ENCODE peak calls at places on chromosomes 7 and 10, in four cellular contexts. P is lung, M is fibroblast of lung, U is astrocyte of the spinal cord. Z is an unnamed sample.

GRCh38 chr10:6044060-6044459 is 18.1 kb downstream of the IL2RA start:
- DNase-seq in P (peak), M (no peak), U (no peak), Z (no peak)

GRCh38 chr10:132865236-132865635 is 77.1 kb downstream of the CFAP46 start:
- DNase-seq in P (no peak), M (no peak), U (no peak), Z (no peak)

GRCh38 chr7:2596636-2597635 is 34.9 kb upstream of the TTYH3 start:
- DNase-seq in P (no peak), M (no peak), U (no peak), Z (no peak)

GRCh38 chr7:149772821-149773425 is 465 bp downstream of the ZNF467 start:
- DNase-seq in P (peak), M (no peak), U (no peak), Z (no peak)

GRCh38 chr10:132359305-132360040 is 27.5 kb downstream of the LRRC27 start:
- DNase-seq in P (peak), M (no peak), U (no peak), Z (no peak)

GRCh38 chr10:56823849-56824248 is 462.8 kb upstream of the ZWINT start:
- DNase-seq in P (no peak), M (no peak), U (no peak), Z (no peak)

GRCh38 chr7:17184805-17185689 is 113.4 kb upstream of the AHR start:
- DNase-seq in P (no peak), M (peak), U (peak), Z (no peak)

GRCh38 chr10:68086011-68086410 is 10.9 kb upstream of the HERC4 start:
- DNase-seq in P (no peak), M (no peak), U (no peak), Z (no peak)

GRCh38 chr10:96092999-96093767 is 36.9 kb upstream of the ZNF518A start:
- DNase-seq in P (no peak), M (no peak), U (no peak), Z (no peak)

GRCh38 chr10:6035926-6036575 is 26.1 kb downstream of the IL2RA start:
- DNase-seq in P (peak), M (no peak), U (no peak), Z (no peak)

GRCh38 chr7:77199008-77199966 is at the start of gene FGL2:
- DNase-seq in P (peak), M (peak), U (peak), Z (no peak)

GRCh38 chr10:18216482-18216881 is 76.3 kb downstream of the CACNB2 start:
- DNase-seq in P (no peak), M (peak), U (peak), Z (no peak)
- TF ChIP-seq CTCF in P (no peak), M (peak), U (peak), Z (peak)

DNA sequence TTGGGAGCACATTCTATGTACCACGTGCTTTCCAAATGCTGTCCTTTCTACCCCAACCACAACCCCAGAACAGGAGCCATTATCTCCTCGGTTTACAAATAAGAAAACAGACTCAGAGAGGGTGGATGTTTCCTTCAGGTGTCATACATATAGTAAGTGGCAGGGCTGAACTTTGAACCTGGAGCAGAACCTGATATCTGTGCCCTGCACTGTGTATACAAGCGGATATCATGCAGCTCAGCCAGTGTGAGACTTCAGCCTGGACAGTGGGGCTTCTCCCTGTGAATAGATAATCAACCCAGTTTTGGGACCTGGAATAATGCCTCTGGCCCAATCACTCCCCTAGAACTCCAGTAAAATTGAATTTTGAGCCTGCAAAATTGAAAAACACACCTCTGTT is 341.1 kb downstream of the GRID1 start:
- DNase-seq in P (no peak), M (no peak), U (no peak), Z (no peak)
- TF ChIP-seq CTCF in P (no peak), M (no peak), U (no peak), Z (no peak)

DNA sequence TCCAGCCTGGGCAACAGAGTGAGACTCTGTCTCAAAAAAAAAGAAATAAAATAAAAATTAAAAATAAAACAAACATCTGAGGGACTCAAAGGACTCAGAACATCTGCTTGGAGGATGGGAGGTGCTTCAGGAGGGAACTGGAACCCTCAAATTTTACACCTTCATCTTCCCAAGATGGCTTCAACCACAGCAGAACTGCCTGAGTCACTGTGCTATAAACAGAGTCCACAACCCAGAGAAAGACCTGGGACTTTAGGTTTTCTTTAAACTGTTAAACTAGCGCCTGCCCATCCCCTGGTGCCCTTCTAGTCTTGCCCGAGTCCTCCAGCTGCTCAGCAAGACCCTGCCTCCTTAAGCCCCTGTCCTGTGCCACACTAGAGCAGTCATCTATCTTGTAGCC is 40.8 kb downstream of the RGS10 start:
- DNase-seq in P (no peak), M (no peak), U (no peak), Z (no peak)
- TF ChIP-seq CTCF in P (no peak), M (no peak), U (no peak), Z (no peak)

DNA sequence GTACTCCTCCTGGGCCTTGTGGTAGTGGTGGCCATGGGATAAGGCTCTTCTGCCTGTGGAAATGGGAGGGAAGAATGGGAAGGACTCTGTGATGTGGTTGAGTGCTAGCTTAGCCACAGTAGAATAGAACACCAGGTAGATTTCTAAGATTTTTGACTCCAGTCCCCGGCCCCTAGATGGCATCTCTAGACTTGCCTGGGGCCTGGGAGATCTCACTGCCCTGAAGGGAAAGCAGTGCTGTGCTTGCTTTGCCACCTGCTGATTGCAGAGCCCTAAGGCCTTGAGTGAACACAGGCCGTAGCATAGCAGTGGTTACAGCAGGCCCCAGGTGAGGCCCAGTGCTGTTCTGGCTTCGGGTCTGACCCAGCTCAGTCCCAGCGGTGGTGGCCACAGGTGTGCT is 252.0 kb downstream of the TCF7L2 start:
- DNase-seq in P (no peak), M (no peak), U (no peak), Z (no peak)
- TF ChIP-seq CTCF in P (no peak), M (no peak), U (no peak), Z (no peak)

GRCh38 chr7:27739914-27740448 is at the start of gene TAX1BP1:
- DNase-seq in P (peak), M (peak), U (peak), Z (peak)

GRCh38 chr7:27739301-27739913 is 555 bp upstream of the TAX1BP1 start:
- DNase-seq in P (no peak), M (peak), U (no peak), Z (no peak)

GRCh38 chr7:27737591-27737990 is 2.4 kb upstream of the TAX1BP1 start:
- DNase-seq in P (no peak), M (no peak), U (no peak), Z (no peak)

GRCh38 chr7:27737178-27737577 is 2.8 kb upstream of the TAX1BP1 start:
- DNase-seq in P (no peak), M (no peak), U (no peak), Z (no peak)

DNA sequence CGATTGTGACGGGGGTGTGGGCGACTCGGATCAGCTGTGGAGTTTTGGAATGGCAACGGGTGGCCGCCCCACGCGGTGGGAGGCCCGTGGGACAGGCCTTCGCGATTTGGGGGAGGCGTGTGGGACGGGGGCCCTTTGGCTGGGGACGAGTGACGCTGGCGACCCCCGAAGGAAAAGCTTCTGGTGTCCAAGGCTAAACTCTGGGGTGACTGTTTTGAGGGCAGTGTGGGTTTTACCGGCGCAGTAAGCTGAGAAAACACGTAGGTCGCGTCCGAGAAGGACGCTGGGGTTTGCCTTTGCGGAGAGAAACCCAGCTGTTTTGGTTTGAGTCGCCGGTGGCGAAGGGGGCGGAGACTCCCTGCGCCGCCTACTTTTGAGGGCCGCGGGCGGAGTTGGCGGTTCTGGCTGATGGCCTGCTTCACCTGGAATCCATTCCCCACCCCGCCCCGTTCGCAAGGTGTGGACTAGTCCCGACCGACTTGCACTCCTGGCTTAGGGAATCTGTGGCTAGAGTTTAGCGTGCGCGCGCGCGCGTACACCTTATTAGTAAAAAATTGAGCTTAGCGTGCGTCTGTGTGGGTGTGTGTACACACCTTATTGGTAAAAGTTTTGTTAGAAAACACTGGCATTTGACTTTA is 606 bp downstream of the TAX1BP1 start:
- DNase-seq in P (peak), M (peak), U (peak), Z (no peak)
- TF ChIP-seq CTCF in P (no peak), M (no peak), U (no peak), Z (no peak)

DNA sequence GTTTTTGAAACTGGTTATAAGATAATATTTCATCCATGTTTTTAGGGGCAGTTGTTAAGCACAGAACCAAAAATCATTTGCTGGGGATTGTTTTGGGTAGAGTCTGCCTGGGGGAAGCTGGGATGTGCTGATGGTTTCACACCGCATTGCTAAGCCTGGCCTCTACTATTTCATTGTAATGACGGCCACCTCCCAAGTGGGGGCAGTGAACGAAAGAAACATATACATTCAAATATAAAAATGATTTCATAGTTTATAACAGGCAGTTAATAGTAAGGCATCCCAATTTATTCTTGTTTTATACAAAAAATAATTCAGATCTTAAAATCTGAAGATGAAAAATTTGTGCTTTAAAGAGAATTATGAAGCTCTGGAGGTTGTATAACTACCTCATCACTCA is 750.8 kb downstream of the REEP3 start:
- DNase-seq in P (no peak), M (no peak), U (no peak), Z (no peak)
- TF ChIP-seq CTCF in P (no peak), M (peak), U (peak), Z (peak)

DNA sequence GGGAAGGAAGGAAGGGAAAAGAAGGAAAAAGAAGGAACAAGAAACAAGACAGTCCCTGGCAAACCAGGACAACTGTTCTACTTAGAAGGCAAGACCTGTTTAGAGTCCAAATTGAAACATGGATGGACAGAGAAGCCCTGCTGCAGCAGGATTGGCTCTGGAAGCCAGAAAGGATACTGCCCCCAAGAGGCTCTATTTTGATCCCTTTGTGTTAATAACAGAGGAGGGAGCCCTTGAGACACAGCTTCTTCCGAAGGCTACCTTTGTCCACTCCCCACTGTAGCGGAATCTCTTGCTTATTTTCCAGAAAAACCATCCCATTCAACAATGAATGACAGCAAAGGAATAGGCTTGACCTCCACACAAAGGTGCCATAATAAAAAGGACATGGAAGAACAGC is 120.3 kb upstream of the FOXK1 start:
- DNase-seq in P (no peak), M (no peak), U (no peak), Z (no peak)
- TF ChIP-seq CTCF in P (no peak), M (no peak), U (no peak), Z (no peak)

DNA sequence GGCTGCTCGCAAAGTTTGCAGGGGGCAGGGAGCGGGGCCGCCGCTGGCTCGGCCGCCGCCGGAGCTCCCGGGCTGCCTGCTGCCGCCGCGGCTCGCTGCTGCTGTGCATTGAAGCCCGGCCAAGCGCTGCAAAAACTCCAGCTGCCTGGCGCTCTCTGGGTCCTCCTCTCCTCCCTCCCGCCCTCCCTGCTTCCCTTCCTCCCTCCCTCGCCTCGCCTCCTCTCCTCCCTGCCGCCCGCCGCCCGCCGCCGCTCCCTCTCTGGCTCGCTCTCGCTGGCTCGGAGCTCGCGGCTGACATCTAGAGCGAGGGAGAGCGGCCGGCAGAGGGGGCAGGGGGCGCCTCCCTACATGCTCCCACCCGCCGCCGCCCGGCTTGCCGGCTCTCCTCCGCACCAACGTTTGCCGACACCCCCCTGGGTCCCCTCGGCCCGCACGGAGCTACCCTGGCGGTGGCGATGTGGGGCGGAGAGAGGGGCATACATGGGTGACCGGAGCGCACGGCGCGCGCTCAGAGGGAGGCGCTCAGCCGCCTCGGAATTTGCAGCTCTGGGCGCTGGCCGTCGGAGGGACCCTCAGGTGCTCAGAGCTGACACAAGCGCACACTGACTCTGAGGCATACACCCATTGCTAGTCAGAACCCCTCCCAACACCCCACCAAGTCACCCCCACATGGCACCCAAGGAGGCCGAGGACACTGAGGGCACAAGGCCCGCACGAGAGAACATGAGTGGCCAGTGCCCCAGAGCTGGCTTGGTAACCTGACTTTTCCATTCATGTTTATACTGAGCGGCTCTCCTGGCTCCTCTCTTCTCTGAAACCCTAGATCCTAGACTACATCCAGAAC is 1.2 kb upstream of the PLXNA4 start:
- DNase-seq in P (peak), M (peak), U (peak), Z (peak)
- TF ChIP-seq CTCF in P (no peak), M (peak), U (peak), Z (peak)

GRCh38 chr10:104577861-104578480 is 63.1 kb upstream of the SORCS3 start:
- DNase-seq in P (peak), M (peak), U (no peak), Z (no peak)
- TF ChIP-seq CTCF in P (no peak), M (no peak), U (no peak), Z (no peak)

DNA sequence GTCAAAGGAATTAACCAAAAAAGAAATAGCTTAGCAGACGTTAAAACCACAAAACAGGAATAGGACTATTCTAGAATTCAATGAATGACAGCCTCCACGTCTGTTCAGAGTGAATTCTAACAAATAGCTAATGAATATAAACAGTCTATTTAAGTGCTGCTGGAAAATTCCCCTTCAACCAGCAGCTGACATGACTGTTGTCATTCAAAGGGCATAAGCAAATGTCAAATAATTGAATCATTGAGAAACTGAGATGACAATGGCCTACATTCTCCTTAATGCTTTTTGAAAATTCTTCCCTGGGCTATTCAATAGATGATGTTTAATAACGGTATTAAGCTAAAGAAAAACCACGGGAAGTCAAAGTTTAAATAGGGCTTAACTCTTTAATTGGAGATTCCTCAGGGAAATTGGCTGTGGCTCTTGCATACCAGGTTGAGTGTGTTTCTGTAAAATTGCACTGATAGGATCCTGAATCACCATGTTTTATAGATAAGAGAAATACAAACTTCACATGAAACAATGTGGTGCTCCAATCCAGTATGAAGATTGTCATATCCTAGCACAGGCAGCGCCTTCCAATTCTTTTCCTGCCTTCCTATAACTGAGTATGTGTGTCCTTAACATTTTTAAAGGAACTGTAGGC is 77.0 kb downstream of the ARL4A start:
- DNase-seq in P (no peak), M (no peak), U (no peak), Z (no peak)
- TF ChIP-seq CTCF in P (no peak), M (no peak), U (no peak), Z (no peak)

Z was measured in D721Med.